ENCODE peak calls at places on chromosomes 6 and 20, in eight cellular contexts. M, K, C, O, D, W, A and T are unnamed samples.

GRCh38 chr6:81801489-81801888 is 49.0 kb upstream of the TENT5A start:
- DNase-seq in C (no peak), A (no peak), D (no peak), O (no peak), W (no peak), M (no peak), K (peak), T (no peak)

GRCh38 chr6:111941686-111942330 is 68.6 kb upstream of the FYN start:
- DNase-seq in K (no peak), W (no peak), M (no peak), A (no peak), O (no peak), C (no peak), D (no peak), T (no peak)

GRCh38 chr6:168584251-168584650 is 143.3 kb downstream of the SMOC2 start:
- DNase-seq in D (no peak), C (no peak), A (no peak), K (no peak), M (no peak), W (no peak), O (no peak), T (no peak)

GRCh38 chr20:58473818-58474425 is 41.3 kb downstream of the APCDD1L start:
- DNase-seq in D (no peak), M (no peak), C (no peak), O (no peak), W (no peak), K (no peak), A (no peak), T (no peak)

GRCh38 chr6:135866445-135867143 is 15.1 kb downstream of the PDE7B start:
- DNase-seq in K (no peak), C (no peak), W (no peak), O (no peak), A (no peak), D (no peak), M (no peak), T (no peak)

GRCh38 chr6:36986704-36987047 is 680 bp upstream of the MTCH1 start:
- DNase-seq in W (no peak), K (no peak), O (no peak), D (no peak), C (no peak), A (no peak), M (no peak), T (no peak)

GRCh38 chr6:30747300-30747687 is 2.9 kb upstream of the IER3 start:
- DNase-seq in K (no peak), M (no peak), D (no peak), C (no peak), O (no peak), W (no peak), A (no peak), T (no peak)

GRCh38 chr6:73969982-73970960 is 274.3 kb downstream of the CD109 start:
- DNase-seq in M (peak), W (peak), D (no peak), K (peak), C (no peak), O (no peak), A (peak), T (no peak)

GRCh38 chr20:2914160-2914559 is 40.9 kb downstream of the PTPRA start:
- DNase-seq in K (no peak), O (no peak), D (no peak), M (peak), C (no peak), A (peak), W (no peak), T (no peak)

GRCh38 chr20:17617868-17618672 is 48.2 kb downstream of the DSTN start:
- DNase-seq in C (peak), M (no peak), D (peak), K (no peak), O (no peak), W (no peak), A (no peak), T (no peak)

GRCh38 chr6:119346450-119346849 is 3.1 kb downstream of the MAN1A1 start:
- DNase-seq in K (no peak), D (no peak), A (peak), M (no peak), C (no peak), W (no peak), O (no peak), T (no peak)

GRCh38 chr6:160156842-160157241 is 35.2 kb downstream of the SLC22A1 start:
- DNase-seq in K (no peak), C (no peak), O (no peak), D (no peak), A (no peak), W (no peak), M (no peak), T (no peak)

GRCh38 chr6:52545050-52545843 is 31.6 kb downstream of the TRAM2 start:
- DNase-seq in M (no peak), C (no peak), A (no peak), O (no peak), D (no peak), W (no peak), K (no peak), T (no peak)

GRCh38 chr20:36908603-36909002 is 32.7 kb downstream of the TLDC2 start:
- DNase-seq in M (no peak), D (no peak), W (no peak), A (no peak), K (no peak), O (no peak), C (no peak), T (no peak)

GRCh38 chr6:47042238-47042843 is at the start of gene ADGRF1:
- DNase-seq in C (no peak), A (peak), O (no peak), M (no peak), K (no peak), D (peak), W (no peak), T (no peak)

GRCh38 chr20:57323034-57323433 is 6.6 kb upstream of the SPO11 start:
- DNase-seq in K (peak), A (peak), M (peak), D (no peak), W (no peak), O (no peak), C (no peak), T (no peak)

GRCh38 chr20:60512436-60512835 is 554.2 kb downstream of the CDH26 start:
- DNase-seq in D (no peak), A (no peak), O (no peak), C (no peak), K (no peak), W (peak), M (no peak), T (no peak)

GRCh38 chr20:53413188-53413631 is 180.4 kb downstream of the ZNF217 start:
- DNase-seq in D (peak), W (no peak), C (no peak), A (peak), O (no peak), M (no peak), K (peak), T (peak)

GRCh38 chr6:18277181-18278006 is 13.1 kb upstream of the DEK start:
- DNase-seq in O (no peak), A (no peak), M (peak), C (no peak), D (no peak), K (peak), W (no peak), T (no peak)

GRCh38 chr6:82980086-82980485 is 85.6 kb downstream of the UBE3D start:
- DNase-seq in K (no peak), A (no peak), M (no peak), W (peak), O (peak), D (no peak), C (no peak), T (no peak)

GRCh38 chr6:131443514-131443913 is 129.5 kb upstream of the ARG1 start:
- DNase-seq in A (no peak), D (no peak), M (no peak), W (no peak), O (no peak), K (no peak), C (no peak), T (no peak)

GRCh38 chr6:23511797-23512196 is 614.2 kb upstream of the NRSN1 start:
- DNase-seq in K (peak), M (peak), C (no peak), D (no peak), O (no peak), W (no peak), A (no peak), T (no peak)

GRCh38 chr6:4884646-4885427 is 108.6 kb downstream of the CDYL start:
- DNase-seq in O (no peak), A (no peak), M (no peak), D (no peak), C (no peak), W (no peak), K (no peak), T (no peak)

GRCh38 chr6:28296520-28297060 is 15.2 kb downstream of the PGBD1 start:
- DNase-seq in C (no peak), O (no peak), W (no peak), M (no peak), K (no peak), D (no peak), A (no peak), T (no peak)

GRCh38 chr20:38926934-38927616 is 858 bp downstream of the FAM83D start:
- DNase-seq in M (no peak), D (no peak), A (no peak), K (no peak), O (no peak), C (no peak), W (no peak), T (no peak)

GRCh38 chr20:11907621-11908020 is 10.1 kb upstream of the BTBD3 start:
- DNase-seq in W (no peak), C (no peak), A (no peak), K (no peak), M (peak), O (no peak), D (no peak), T (no peak)

GRCh38 chr6:170049641-170050491 is 241.0 kb downstream of the DLL1 start:
- DNase-seq in K (no peak), A (no peak), W (peak), O (peak), C (peak), D (peak), M (no peak), T (no peak)

GRCh38 chr6:4937414-4937813 is 66.4 kb downstream of the RPP40 start:
- DNase-seq in M (no peak), O (no peak), K (no peak), A (no peak), W (no peak), C (no peak), D (no peak), T (no peak)

GRCh38 chr6:54846857-54847721 is 518 bp downstream of the FAM83B start:
- DNase-seq in D (no peak), W (no peak), K (peak), A (no peak), M (no peak), C (no peak), O (no peak), T (no peak)

GRCh38 chr6:137949686-137950390 is 82.8 kb downstream of the TNFAIP3 start:
- DNase-seq in A (no peak), C (no peak), W (no peak), M (no peak), K (no peak), D (no peak), O (no peak), T (no peak)

GRCh38 chr6:19454999-19455392 is 382.2 kb upstream of the ID4 start:
- DNase-seq in O (no peak), C (no peak), A (no peak), K (no peak), W (no peak), M (no peak), D (no peak), T (no peak)

GRCh38 chr6:156651438-156651837 is 125.7 kb upstream of the ARID1B start:
- DNase-seq in C (no peak), W (no peak), A (no peak), D (no peak), M (no peak), K (no peak), O (no peak), T (no peak)

GRCh38 chr6:35081426-35081851 is 59.7 kb downstream of the TCP11 start:
- DNase-seq in O (no peak), A (no peak), W (no peak), C (no peak), K (no peak), M (no peak), D (no peak), T (no peak)

GRCh38 chr6:118743744-118744143 is 92.4 kb upstream of the CEP85L start:
- DNase-seq in M (no peak), A (no peak), D (no peak), W (peak), K (no peak), O (no peak), C (no peak), T (no peak)

GRCh38 chr6:160792711-160793110 is 90.7 kb downstream of the PLG start:
- DNase-seq in O (no peak), W (no peak), A (no peak), D (no peak), K (no peak), M (no peak), C (no peak), T (no peak)

GRCh38 chr20:61290721-61291120 is 38.7 kb downstream of the CDH4 start:
- DNase-seq in D (no peak), K (no peak), M (no peak), A (no peak), O (no peak), C (no peak), W (no peak), T (no peak)